ENCODE peak calls at places on chromosomes 6 and 20, in nine cellular contexts. One of them, this sample, is unnamed.

GRCh38 chr6:90811596-90812226 is 224.8 kb upstream of the MAP3K7 start:
- DNase-seq in fibroblast of mammary gland: no peak
- DNase-seq in coronary artery: no peak
- DNase-seq in astrocyte of the cerebellum: no peak
- DNase-seq in cardiac fibroblast: no peak
- DNase-seq in esophagus muscularis mucosa: no peak
- DNase-seq in GM23338: no peak
- DNase-seq in CD8-positive, alpha-beta T cell: no peak
- DNase-seq in hepatocyte: peak; percentile 19
- DNase-seq in this sample: no peak

GRCh38 chr6:9851541-9852380 is 563.1 kb downstream of the TFAP2A start:
- DNase-seq in fibroblast of mammary gland: no peak
- DNase-seq in coronary artery: no peak
- DNase-seq in astrocyte of the cerebellum: no peak
- DNase-seq in cardiac fibroblast: peak; percentile 2
- DNase-seq in esophagus muscularis mucosa: no peak
- DNase-seq in GM23338: peak; percentile 86
- DNase-seq in CD8-positive, alpha-beta T cell: no peak
- DNase-seq in hepatocyte: peak; percentile 14
- DNase-seq in this sample: no peak

GRCh38 chr20:8447262-8448120 is 315.4 kb downstream of the PLCB1 start:
- DNase-seq in fibroblast of mammary gland: no peak
- DNase-seq in coronary artery: no peak
- DNase-seq in astrocyte of the cerebellum: no peak
- DNase-seq in cardiac fibroblast: no peak
- DNase-seq in esophagus muscularis mucosa: no peak
- DNase-seq in GM23338: no peak
- DNase-seq in CD8-positive, alpha-beta T cell: no peak
- DNase-seq in hepatocyte: no peak
- DNase-seq in this sample: no peak

GRCh38 chr6:168964138-168964892 is 289.3 kb downstream of the THBS2 start:
- DNase-seq in fibroblast of mammary gland: peak; percentile 70
- DNase-seq in coronary artery: no peak
- DNase-seq in astrocyte of the cerebellum: no peak
- DNase-seq in cardiac fibroblast: no peak
- DNase-seq in esophagus muscularis mucosa: no peak
- DNase-seq in GM23338: no peak
- DNase-seq in CD8-positive, alpha-beta T cell: no peak
- DNase-seq in hepatocyte: no peak
- DNase-seq in this sample: no peak

GRCh38 chr6:119738425-119738824 is 388.9 kb upstream of the MAN1A1 start:
- DNase-seq in fibroblast of mammary gland: no peak
- DNase-seq in coronary artery: no peak
- DNase-seq in astrocyte of the cerebellum: no peak
- DNase-seq in cardiac fibroblast: no peak
- DNase-seq in esophagus muscularis mucosa: no peak
- DNase-seq in GM23338: no peak
- DNase-seq in CD8-positive, alpha-beta T cell: no peak
- DNase-seq in hepatocyte: no peak
- DNase-seq in this sample: no peak

GRCh38 chr6:169172435-169172834 is 81.2 kb downstream of the THBS2 start:
- DNase-seq in fibroblast of mammary gland: peak; percentile 94
- DNase-seq in coronary artery: peak; percentile 96
- DNase-seq in astrocyte of the cerebellum: no peak
- DNase-seq in cardiac fibroblast: peak; percentile 90
- DNase-seq in esophagus muscularis mucosa: peak; percentile 79
- DNase-seq in GM23338: no peak
- DNase-seq in CD8-positive, alpha-beta T cell: no peak
- DNase-seq in hepatocyte: no peak
- DNase-seq in this sample: no peak

GRCh38 chr20:47559141-47559540 is 57.5 kb downstream of the NCOA3 start:
- DNase-seq in fibroblast of mammary gland: no peak
- DNase-seq in coronary artery: no peak
- DNase-seq in astrocyte of the cerebellum: no peak
- DNase-seq in cardiac fibroblast: peak; percentile 60
- DNase-seq in esophagus muscularis mucosa: no peak
- DNase-seq in GM23338: no peak
- DNase-seq in CD8-positive, alpha-beta T cell: no peak
- DNase-seq in hepatocyte: no peak
- DNase-seq in this sample: no peak

GRCh38 chr20:36646678-36647077 is 682 bp upstream of the SLA2 start:
- DNase-seq in fibroblast of mammary gland: no peak
- DNase-seq in coronary artery: no peak
- DNase-seq in astrocyte of the cerebellum: no peak
- DNase-seq in cardiac fibroblast: no peak
- DNase-seq in esophagus muscularis mucosa: no peak
- DNase-seq in GM23338: no peak
- DNase-seq in CD8-positive, alpha-beta T cell: no peak
- DNase-seq in hepatocyte: no peak
- DNase-seq in this sample: no peak

GRCh38 chr6:39881851-39882566 is 52.3 kb downstream of the MOCS1 start:
- DNase-seq in fibroblast of mammary gland: peak; percentile 92
- DNase-seq in coronary artery: no peak
- DNase-seq in astrocyte of the cerebellum: peak; percentile 77
- DNase-seq in cardiac fibroblast: peak; percentile 92
- DNase-seq in esophagus muscularis mucosa: no peak
- DNase-seq in GM23338: no peak
- DNase-seq in CD8-positive, alpha-beta T cell: no peak
- DNase-seq in hepatocyte: no peak
- DNase-seq in this sample: peak; percentile 94

GRCh38 chr6:123745877-123746276 is 57.8 kb upstream of the NKAIN2 start:
- DNase-seq in fibroblast of mammary gland: peak; percentile 85
- DNase-seq in coronary artery: no peak
- DNase-seq in astrocyte of the cerebellum: peak; percentile 36
- DNase-seq in cardiac fibroblast: peak; percentile 5
- DNase-seq in esophagus muscularis mucosa: no peak
- DNase-seq in GM23338: no peak
- DNase-seq in CD8-positive, alpha-beta T cell: no peak
- DNase-seq in hepatocyte: no peak
- DNase-seq in this sample: peak; percentile 56

GRCh38 chr6:53605543-53606235 is 59.9 kb downstream of the KLHL31 start:
- DNase-seq in fibroblast of mammary gland: no peak
- DNase-seq in coronary artery: no peak
- DNase-seq in astrocyte of the cerebellum: no peak
- DNase-seq in cardiac fibroblast: no peak
- DNase-seq in esophagus muscularis mucosa: no peak
- DNase-seq in GM23338: peak; percentile 73
- DNase-seq in CD8-positive, alpha-beta T cell: no peak
- DNase-seq in hepatocyte: no peak
- DNase-seq in this sample: no peak

GRCh38 chr20:52410746-52411317 is 219.3 kb upstream of the ZFP64 start:
- DNase-seq in fibroblast of mammary gland: peak; percentile 33
- DNase-seq in coronary artery: no peak
- DNase-seq in astrocyte of the cerebellum: no peak
- DNase-seq in cardiac fibroblast: no peak
- DNase-seq in esophagus muscularis mucosa: no peak
- DNase-seq in GM23338: no peak
- DNase-seq in CD8-positive, alpha-beta T cell: no peak
- DNase-seq in hepatocyte: no peak
- DNase-seq in this sample: no peak

GRCh38 chr6:148021715-148022114 is 320.9 kb upstream of the SASH1 start:
- DNase-seq in fibroblast of mammary gland: no peak
- DNase-seq in coronary artery: no peak
- DNase-seq in astrocyte of the cerebellum: no peak
- DNase-seq in cardiac fibroblast: no peak
- DNase-seq in esophagus muscularis mucosa: no peak
- DNase-seq in GM23338: peak; percentile 41
- DNase-seq in CD8-positive, alpha-beta T cell: no peak
- DNase-seq in hepatocyte: no peak
- DNase-seq in this sample: no peak

DNA sequence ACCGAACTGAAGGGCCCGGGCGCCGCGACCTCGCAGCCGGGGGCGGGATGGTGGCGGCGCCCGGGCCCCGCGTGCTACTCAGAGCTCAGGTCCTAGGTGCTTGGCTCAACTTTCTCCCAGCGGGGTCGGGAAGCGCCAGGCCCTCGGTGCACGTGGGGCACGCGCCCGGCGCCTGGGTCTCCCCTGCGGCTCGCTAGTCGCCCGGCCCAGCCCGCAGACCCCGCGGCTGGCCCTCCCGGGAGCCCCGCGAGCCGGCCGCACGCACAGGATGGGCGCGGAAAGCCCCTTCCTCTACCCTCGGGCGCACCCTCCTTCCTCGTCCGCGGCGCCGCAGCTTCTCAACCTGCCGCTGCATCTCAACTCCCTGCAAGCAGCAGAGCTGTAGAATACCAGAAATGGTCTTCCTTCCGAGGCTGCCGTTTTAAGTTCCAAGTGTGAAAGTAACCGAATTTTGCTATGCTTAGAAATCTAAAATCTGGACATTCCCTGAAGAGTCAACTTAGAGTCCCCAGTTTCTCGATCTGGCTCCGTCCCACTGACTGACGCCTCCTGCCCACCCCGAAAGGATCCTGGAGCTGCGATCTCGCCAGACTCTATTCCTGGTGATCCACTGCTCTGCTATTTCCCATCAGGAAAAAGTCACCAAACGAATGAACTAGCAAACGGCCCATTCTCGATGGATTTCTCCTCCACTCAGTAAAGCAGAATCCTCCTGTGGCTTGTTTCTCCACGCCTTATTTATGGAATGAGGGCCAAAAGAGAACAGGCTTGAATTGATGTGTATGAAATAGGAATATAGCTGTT is 5.6 kb downstream of the NKX2-4 start:
- DNase-seq in fibroblast of mammary gland: no peak
- DNase-seq in coronary artery: no peak
- DNase-seq in astrocyte of the cerebellum: no peak
- DNase-seq in cardiac fibroblast: no peak
- DNase-seq in esophagus muscularis mucosa: no peak
- DNase-seq in GM23338: peak; percentile 68
- DNase-seq in CD8-positive, alpha-beta T cell: no peak
- DNase-seq in hepatocyte: peak; percentile 12
- DNase-seq in this sample: no peak
- H3K4me3 ChIP-seq in fibroblast of mammary gland: no peak overlapping the region
- H3K4me3 ChIP-seq in coronary artery: no peak overlapping the region
- H3K4me3 ChIP-seq in astrocyte of the cerebellum: no peak overlapping the region
- H3K4me3 ChIP-seq in cardiac fibroblast: no peak overlapping the region
- H3K4me3 ChIP-seq in esophagus muscularis mucosa: no peak overlapping the region
- H3K4me3 ChIP-seq in GM23338: peak overlapping the region; percentile 57
- H3K4me3 ChIP-seq in CD8-positive, alpha-beta T cell: no peak overlapping the region
- H3K4me3 ChIP-seq in hepatocyte: no peak overlapping the region
- H3K4me3 ChIP-seq in this sample: no peak overlapping the region

GRCh38 chr6:136921521-136921935 is 573 bp upstream of the SLC35D3 start:
- DNase-seq in fibroblast of mammary gland: no peak
- DNase-seq in coronary artery: no peak
- DNase-seq in astrocyte of the cerebellum: no peak
- DNase-seq in cardiac fibroblast: no peak
- DNase-seq in esophagus muscularis mucosa: no peak
- DNase-seq in GM23338: peak; percentile 49
- DNase-seq in CD8-positive, alpha-beta T cell: no peak
- DNase-seq in hepatocyte: peak; percentile 19
- DNase-seq in this sample: no peak
- H3K4me3 ChIP-seq in fibroblast of mammary gland: peak overlapping the region; percentile 35
- H3K4me3 ChIP-seq in coronary artery: peak overlapping the region; percentile 74
- H3K4me3 ChIP-seq in astrocyte of the cerebellum: peak overlapping the region; percentile 47
- H3K4me3 ChIP-seq in cardiac fibroblast: peak overlapping the region; percentile 39
- H3K4me3 ChIP-seq in esophagus muscularis mucosa: peak overlapping the region; percentile 59
- H3K4me3 ChIP-seq in GM23338: peak overlapping the region; percentile 68
- H3K4me3 ChIP-seq in CD8-positive, alpha-beta T cell: peak overlapping the region; percentile 58
- H3K4me3 ChIP-seq in hepatocyte: peak overlapping the region; percentile 51
- H3K4me3 ChIP-seq in this sample: peak overlapping the region; percentile 51

GRCh38 chr6:28349892-28350737 is at the start of gene ZKSCAN3:
- DNase-seq in fibroblast of mammary gland: peak; percentile 72
- DNase-seq in coronary artery: peak; percentile 86
- DNase-seq in astrocyte of the cerebellum: peak; percentile 28
- DNase-seq in cardiac fibroblast: peak; percentile 78
- DNase-seq in esophagus muscularis mucosa: peak; percentile 93
- DNase-seq in GM23338: peak; percentile 93
- DNase-seq in CD8-positive, alpha-beta T cell: peak; percentile 77
- DNase-seq in hepatocyte: peak; percentile 91
- DNase-seq in this sample: peak; percentile 32

GRCh38 chr6:28351493-28351925 is 1.8 kb downstream of the ZKSCAN3 start:
- DNase-seq in fibroblast of mammary gland: no peak
- DNase-seq in coronary artery: no peak
- DNase-seq in astrocyte of the cerebellum: no peak
- DNase-seq in cardiac fibroblast: no peak
- DNase-seq in esophagus muscularis mucosa: no peak
- DNase-seq in GM23338: no peak
- DNase-seq in CD8-positive, alpha-beta T cell: no peak
- DNase-seq in hepatocyte: no peak
- DNase-seq in this sample: no peak

GRCh38 chr6:28349344-28349891 is 329 bp upstream of the ZKSCAN3 start:
- DNase-seq in fibroblast of mammary gland: no peak
- DNase-seq in coronary artery: no peak
- DNase-seq in astrocyte of the cerebellum: no peak
- DNase-seq in cardiac fibroblast: no peak
- DNase-seq in esophagus muscularis mucosa: no peak
- DNase-seq in GM23338: no peak
- DNase-seq in CD8-positive, alpha-beta T cell: no peak
- DNase-seq in hepatocyte: no peak
- DNase-seq in this sample: no peak

GRCh38 chr6:28353356-28353755 is 3.6 kb downstream of the ZKSCAN3 start:
- DNase-seq in fibroblast of mammary gland: no peak
- DNase-seq in coronary artery: no peak
- DNase-seq in astrocyte of the cerebellum: no peak
- DNase-seq in cardiac fibroblast: no peak
- DNase-seq in esophagus muscularis mucosa: no peak
- DNase-seq in GM23338: no peak
- DNase-seq in CD8-positive, alpha-beta T cell: no peak
- DNase-seq in hepatocyte: no peak
- DNase-seq in this sample: no peak

DNA sequence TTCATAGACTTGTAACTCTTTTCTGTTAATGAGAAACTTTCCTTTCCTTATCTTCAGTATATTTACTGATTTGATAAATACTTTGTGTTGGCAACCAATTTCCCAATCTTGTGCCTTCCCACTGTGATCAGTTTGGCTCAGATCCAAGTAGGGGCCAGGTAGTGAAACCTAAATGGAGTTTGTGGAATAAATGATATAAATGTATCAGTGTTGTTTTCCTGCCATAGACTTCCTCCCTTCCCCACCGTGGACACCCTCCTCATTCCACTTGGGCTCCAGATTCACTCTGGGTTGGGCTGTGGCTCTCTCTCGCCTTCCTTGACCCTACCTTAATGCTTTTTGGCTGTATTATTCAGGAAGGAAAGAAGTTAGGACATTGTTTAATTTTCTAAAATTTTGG is 1.3 kb downstream of the ZKSCAN3 start:
- DNase-seq in fibroblast of mammary gland: no peak
- DNase-seq in coronary artery: no peak
- DNase-seq in astrocyte of the cerebellum: no peak
- DNase-seq in cardiac fibroblast: no peak
- DNase-seq in esophagus muscularis mucosa: no peak
- DNase-seq in GM23338: no peak
- DNase-seq in CD8-positive, alpha-beta T cell: no peak
- DNase-seq in hepatocyte: peak; percentile 35
- DNase-seq in this sample: no peak
- H3K4me3 ChIP-seq in fibroblast of mammary gland: no peak overlapping the region
- H3K4me3 ChIP-seq in coronary artery: peak overlapping the region; percentile 78
- H3K4me3 ChIP-seq in astrocyte of the cerebellum: no peak overlapping the region
- H3K4me3 ChIP-seq in cardiac fibroblast: no peak overlapping the region
- H3K4me3 ChIP-seq in esophagus muscularis mucosa: no peak overlapping the region
- H3K4me3 ChIP-seq in GM23338: peak overlapping the region; percentile 78
- H3K4me3 ChIP-seq in CD8-positive, alpha-beta T cell: no peak overlapping the region
- H3K4me3 ChIP-seq in hepatocyte: no peak overlapping the region
- H3K4me3 ChIP-seq in this sample: no peak overlapping the region

DNA sequence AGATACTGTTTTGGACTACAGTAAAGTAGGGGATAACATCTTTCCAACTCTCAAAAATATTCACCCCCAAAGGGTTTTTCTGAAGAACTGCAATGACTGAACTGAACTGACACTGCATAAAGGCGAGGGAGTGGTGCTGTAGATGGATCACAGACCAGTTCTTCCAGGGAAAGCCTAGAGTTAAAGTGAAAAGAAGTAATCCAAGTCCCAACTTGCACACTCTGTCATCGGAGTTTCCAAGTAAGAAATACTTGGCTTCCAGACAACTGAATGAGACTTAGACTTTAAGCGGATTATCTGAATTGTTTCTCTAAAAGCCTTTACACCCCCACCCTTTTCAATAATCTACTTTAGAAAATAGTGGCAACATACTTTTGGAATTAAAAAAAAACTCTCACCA is 134.1 kb upstream of the PREP start:
- DNase-seq in fibroblast of mammary gland: no peak
- DNase-seq in coronary artery: no peak
- DNase-seq in astrocyte of the cerebellum: no peak
- DNase-seq in cardiac fibroblast: no peak
- DNase-seq in esophagus muscularis mucosa: no peak
- DNase-seq in GM23338: no peak
- DNase-seq in CD8-positive, alpha-beta T cell: no peak
- DNase-seq in hepatocyte: no peak
- DNase-seq in this sample: no peak
- H3K4me3 ChIP-seq in fibroblast of mammary gland: no peak overlapping the region
- H3K4me3 ChIP-seq in coronary artery: no peak overlapping the region
- H3K4me3 ChIP-seq in astrocyte of the cerebellum: no peak overlapping the region
- H3K4me3 ChIP-seq in cardiac fibroblast: no peak overlapping the region
- H3K4me3 ChIP-seq in esophagus muscularis mucosa: no peak overlapping the region
- H3K4me3 ChIP-seq in GM23338: no peak overlapping the region
- H3K4me3 ChIP-seq in CD8-positive, alpha-beta T cell: no peak overlapping the region
- H3K4me3 ChIP-seq in hepatocyte: no peak overlapping the region
- H3K4me3 ChIP-seq in this sample: no peak overlapping the region